ENCODE peak calls at places on chromosome 20, in four cellular contexts. J, H, Z and Y are unnamed samples.

GRCh38 chr20:5977223-5977622 is 26.8 kb downstream of the MCM8 start:
- DNase-seq in J (no peak), H (no peak), Z (no peak), Y (no peak)

GRCh38 chr20:37907677-37908397 is 4.9 kb downstream of the VSTM2L start:
- DNase-seq in J (peak; percentile 73), H (peak; percentile 42), Z (no peak), Y (no peak)

GRCh38 chr20:1345030-1345755 is 16.3 kb upstream of the SDCBP2 start:
- DNase-seq in J (no peak), H (no peak), Z (no peak), Y (no peak)

GRCh38 chr20:4073852-4074741 is 58.7 kb upstream of the RNF24 start:
- DNase-seq in J (no peak), H (no peak), Z (no peak), Y (no peak)

GRCh38 chr20:23362392-23363256 is 642 bp downstream of the GZF1 start:
- DNase-seq in J (peak; percentile 34), H (no peak), Z (peak; percentile 64), Y (no peak)

GRCh38 chr20:32004963-32005362 is 5.3 kb upstream of the CCM2L start:
- DNase-seq in J (peak; percentile 46), H (no peak), Z (no peak), Y (no peak)

GRCh38 chr20:64064145-64064698 is 1.2 kb downstream of the TCEA2 start:
- DNase-seq in J (peak; percentile 57), H (no peak), Z (no peak), Y (no peak)

GRCh38 chr20:7161690-7162089 is 394.2 kb downstream of the BMP2 start:
- DNase-seq in J (peak; percentile 34), H (no peak), Z (no peak), Y (no peak)

GRCh38 chr20:48019496-48019895 is 234.2 kb upstream of the SULF2 start:
- DNase-seq in J (no peak), H (no peak), Z (no peak), Y (no peak)

GRCh38 chr20:44217342-44218092 is 6.9 kb upstream of the OSER1 start:
- DNase-seq in J (peak; percentile 84), H (peak; percentile 64), Z (peak; percentile 53), Y (no peak)

GRCh38 chr20:21557246-21557982 is 43.5 kb upstream of the NKX2-2 start:
- DNase-seq in J (no peak), H (no peak), Z (no peak), Y (no peak)

GRCh38 chr20:37123441-37123840 is 27.6 kb upstream of the RBL1 start:
- DNase-seq in J (no peak), H (no peak), Z (no peak), Y (no peak)

GRCh38 chr20:8671366-8671943 is 397.4 kb upstream of the PLCB4 start:
- DNase-seq in J (no peak), H (no peak), Z (no peak), Y (no peak)

GRCh38 chr20:33789109-33789857 is 21.9 kb upstream of the CHMP4B start:
- DNase-seq in J (peak; percentile 96), H (no peak), Z (peak; percentile 32), Y (no peak)

GRCh38 chr20:2663887-2664719 is at the start of gene IDH3B:
- DNase-seq in J (peak; percentile 95), H (peak; percentile 81), Z (peak; percentile 94), Y (peak; percentile 89)

GRCh38 chr20:41482647-41483552 is 116.3 kb upstream of the EMILIN3 start:
- DNase-seq in J (peak; percentile 40), H (no peak), Z (no peak), Y (no peak)

GRCh38 chr20:46253391-46253790 is 54.9 kb downstream of the CDH22 start:
- DNase-seq in J (no peak), H (no peak), Z (no peak), Y (no peak)

GRCh38 chr20:14445310-14445709 is 107.9 kb upstream of the FLRT3 start:
- DNase-seq in J (peak; percentile 4), H (no peak), Z (no peak), Y (no peak)

GRCh38 chr20:22382742-22383141 is 201.6 kb downstream of the FOXA2 start:
- DNase-seq in J (no peak), H (no peak), Z (no peak), Y (no peak)

GRCh38 chr20:44355503-44356352 is at the start of gene HNF4A:
- DNase-seq in J (no peak), H (no peak), Z (no peak), Y (no peak)

GRCh38 chr20:1830240-1830639 is 65.0 kb upstream of the SIRPA start:
- DNase-seq in J (peak; percentile 94), H (no peak), Z (peak; percentile 76), Y (no peak)

GRCh38 chr20:29409833-29410804 is 1847.3 kb upstream of the DEFB115 start:
- DNase-seq in J (no peak), H (no peak), Z (no peak), Y (peak; percentile 13)

GRCh38 chr20:42749548-42749947 is 440.2 kb downstream of the PTPRT start:
- DNase-seq in J (no peak), H (no peak), Z (no peak), Y (no peak)

GRCh38 chr20:23641936-23642751 is 4.4 kb upstream of the CST3 start:
- DNase-seq in J (peak; percentile 85), H (no peak), Z (peak; percentile 72), Y (no peak)

GRCh38 chr20:49889943-49890650 is 25.2 kb downstream of the SPATA2 start:
- DNase-seq in J (no peak), H (no peak), Z (no peak), Y (no peak)
- TF ChIP-seq CTCF in J (no peak), H (peak; percentile 46), Z (no peak), Y (peak; percentile 44)

GRCh38 chr20:62133864-62134263 is 9.3 kb downstream of the PSMA7 start:
- DNase-seq in J (no peak), H (no peak), Z (no peak), Y (no peak)
- TF ChIP-seq CTCF in J (no peak), H (no peak), Z (no peak), Y (no peak)

GRCh38 chr20:57622201-57622570 is 2.0 kb upstream of the ZBP1 start:
- DNase-seq in J (no peak), H (no peak), Z (no peak), Y (no peak)

GRCh38 chr20:57619053-57619831 is 984 bp downstream of the ZBP1 start:
- DNase-seq in J (no peak), H (no peak), Z (no peak), Y (peak; percentile 81)

GRCh38 chr20:57621426-57622200 is 1.4 kb upstream of the ZBP1 start:
- DNase-seq in J (no peak), H (no peak), Z (no peak), Y (no peak)

GRCh38 chr20:57620274-57620990 is at the start of gene ZBP1:
- DNase-seq in J (no peak), H (no peak), Z (no peak), Y (peak; percentile 86)

GRCh38 chr20:57620999-57621398 is 773 bp upstream of the ZBP1 start:
- DNase-seq in J (no peak), H (no peak), Z (no peak), Y (no peak)
- TF ChIP-seq CTCF in J (no peak), H (no peak), Z (no peak), Y (no peak)

GRCh38 chr20:35618032-35618371 is 2.4 kb downstream of the SPAG4 start:
- DNase-seq in J (no peak), H (no peak), Z (no peak), Y (no peak)

GRCh38 chr20:35618372-35619131 is 2.9 kb downstream of the SPAG4 start:
- DNase-seq in J (peak; percentile 32), H (no peak), Z (no peak), Y (peak; percentile 50)

GRCh38 chr20:35620818-35621559 is 5.4 kb downstream of the SPAG4 start:
- DNase-seq in J (no peak), H (no peak), Z (no peak), Y (no peak)

GRCh38 chr20:35617397-35618031 is 1.9 kb downstream of the SPAG4 start:
- DNase-seq in J (peak; percentile 59), H (peak; percentile 33), Z (peak; percentile 51), Y (peak; percentile 70)

DNA sequence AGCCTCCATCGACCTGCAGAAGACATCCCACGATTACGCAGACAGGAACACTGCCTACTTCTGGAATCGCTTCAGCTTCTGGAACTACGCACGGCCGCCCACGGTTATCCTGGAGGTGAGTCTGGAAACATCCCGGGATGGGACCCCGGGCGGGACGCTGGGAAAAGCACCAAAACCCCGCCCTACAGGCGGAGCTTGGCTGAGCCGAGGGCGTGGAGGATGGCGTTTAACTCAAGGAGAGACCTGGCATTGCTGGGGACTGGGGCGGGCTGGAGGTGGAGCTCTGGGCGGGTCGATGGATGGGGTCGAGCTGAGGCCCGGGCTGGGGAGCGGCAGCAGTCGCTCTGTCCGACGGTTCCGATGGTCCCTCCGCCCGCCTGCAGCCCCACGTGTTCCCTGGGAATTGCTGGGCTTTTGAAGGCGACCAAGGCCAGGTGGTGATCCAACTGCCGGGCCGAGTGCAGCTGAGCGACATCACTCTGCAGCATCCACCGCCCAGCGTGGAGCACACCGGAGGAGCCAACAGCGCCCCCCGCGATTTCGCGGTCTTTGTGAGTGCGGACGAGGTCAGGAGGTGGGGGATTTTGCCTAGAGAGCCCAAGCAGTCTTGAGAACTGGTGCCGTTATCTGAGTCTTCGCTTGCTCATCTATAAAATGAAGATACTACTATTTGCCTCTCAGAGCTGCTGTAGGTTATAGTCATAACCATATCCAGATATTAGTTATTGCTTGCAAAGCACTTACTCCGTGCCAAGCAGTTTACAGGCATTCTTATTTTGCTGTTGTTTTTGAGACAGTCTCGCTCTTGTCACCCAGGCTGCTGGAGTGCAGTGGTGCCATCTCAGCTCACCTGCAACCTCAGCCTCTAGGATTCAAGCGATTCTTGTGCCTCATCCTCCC is 3.8 kb downstream of the SPAG4 start:
- DNase-seq in J (peak; percentile 86), H (peak; percentile 75), Z (peak; percentile 78), Y (peak; percentile 80)
- TF ChIP-seq CTCF in J (peak; percentile 53), H (peak; percentile 61), Z (no peak), Y (peak; percentile 77)

DNA sequence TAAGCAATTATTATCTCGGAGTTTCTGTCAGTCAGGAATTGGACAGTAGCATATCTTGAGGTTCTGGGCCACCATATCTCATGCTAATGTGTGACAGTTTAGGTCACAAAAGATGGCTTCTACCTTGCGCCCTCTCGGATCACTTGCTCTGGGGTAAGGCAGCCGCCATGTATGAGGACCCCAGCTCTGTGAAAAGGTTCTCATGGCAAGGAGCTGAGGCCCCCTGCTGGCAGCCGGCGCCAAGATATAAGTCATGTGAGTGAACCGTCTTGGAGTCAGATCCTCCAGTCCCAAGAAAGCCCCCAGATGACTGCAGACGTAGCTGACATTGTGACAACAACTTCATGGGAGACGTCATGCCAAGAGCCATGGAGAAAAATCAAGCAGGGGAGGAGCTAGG is 670.8 kb downstream of the KIF16B start:
- DNase-seq in J (no peak), H (peak; percentile 3), Z (no peak), Y (no peak)
- TF ChIP-seq CTCF in J (no peak), H (peak; percentile 40), Z (no peak), Y (no peak)